ENCODE peak calls at places on chromosomes 11 and 22, in eight cellular contexts. C is A549, I is OCI-LY7, M is right atrium auricular region, E is PC-3, Y is sigmoid colon, P is foreskin fibroblast, S is PC-9. V is an unnamed sample.

GRCh38 chr11:111107501-111107900 is 138.0 kb upstream of the POU2AF2 start:
- DNase-seq in I (no peak), C (no peak), S (no peak), M (no peak), P (no peak), Y (no peak), E (no peak), V (no peak)

GRCh38 chr11:107472966-107473365 is 15.3 kb upstream of the CWF19L2 start:
- DNase-seq in C (no peak), Y (no peak), M (no peak), E (no peak), S (no peak), I (no peak), P (no peak), V (no peak)

GRCh38 chr11:27420722-27421572 is 51.6 kb downstream of the LGR4 start:
- DNase-seq in I (no peak), P (no peak), E (no peak), Y (no peak), S (no peak), C (no peak), M (no peak), V (no peak)

GRCh38 chr11:32891657-32892354 is 805 bp upstream of the QSER1 start:
- DNase-seq in P (no peak), Y (no peak), C (no peak), E (peak), I (no peak), S (no peak), M (no peak), V (no peak)

GRCh38 chr22:46734830-46735453 is 3.1 kb downstream of the CERK start:
- DNase-seq in C (no peak), Y (no peak), E (no peak), M (no peak), P (peak), S (no peak), I (peak), V (no peak)

GRCh38 chr11:71284525-71285092 is 32.2 kb upstream of the SHANK2 start:
- DNase-seq in S (peak), M (no peak), I (no peak), C (no peak), E (peak), P (no peak), Y (peak), V (no peak)

GRCh38 chr11:17741487-17741886 is 6.9 kb downstream of the KCNC1 start:
- DNase-seq in P (no peak), S (no peak), E (no peak), M (no peak), Y (peak), C (no peak), I (no peak), V (no peak)

GRCh38 chr22:33476206-33476605 is 418.0 kb upstream of the SYN3 start:
- DNase-seq in P (no peak), S (peak), M (no peak), I (no peak), Y (no peak), E (peak), C (no peak), V (no peak)

GRCh38 chr11:119828819-119829218 is 99.8 kb upstream of the NECTIN1 start:
- DNase-seq in P (no peak), S (no peak), M (no peak), E (no peak), Y (no peak), C (no peak), I (no peak), V (no peak)

GRCh38 chr22:46829140-46829891 is 66.9 kb downstream of the TBC1D22A start:
- DNase-seq in I (no peak), M (no peak), S (peak), Y (no peak), E (peak), P (peak), C (peak), V (peak)

GRCh38 chr11:44178381-44178780 is 82.9 kb downstream of the EXT2 start:
- DNase-seq in Y (no peak), M (no peak), E (no peak), I (no peak), S (no peak), P (peak), C (no peak), V (peak)

GRCh38 chr22:46008836-46009596 is 32.1 kb upstream of the WNT7B start:
- DNase-seq in E (no peak), I (no peak), Y (peak), P (no peak), M (no peak), C (no peak), S (no peak), V (no peak)

GRCh38 chr11:23226331-23226909 is 366.1 kb upstream of the CCDC179 start:
- DNase-seq in S (no peak), E (no peak), Y (no peak), C (no peak), I (no peak), P (peak), M (no peak), V (peak)

DNA sequence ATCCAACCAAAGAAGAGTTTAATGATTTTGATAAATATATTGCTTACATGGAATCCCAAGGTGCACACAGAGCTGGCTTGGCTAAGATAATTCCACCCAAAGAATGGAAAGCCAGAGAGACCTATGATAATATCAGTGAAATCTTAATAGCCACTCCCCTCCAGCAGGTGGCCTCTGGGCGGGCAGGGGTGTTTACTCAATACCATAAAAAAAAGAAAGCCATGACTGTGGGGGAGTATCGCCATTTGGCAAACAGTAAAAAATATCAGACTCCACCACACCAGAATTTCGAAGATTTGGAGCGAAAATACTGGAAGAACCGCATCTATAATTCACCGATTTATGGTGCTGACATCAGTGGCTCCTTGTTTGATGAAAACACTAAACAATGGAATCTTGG is 23.9 kb downstream of the KDM4D start:
- DNase-seq in P (no peak), E (peak), M (no peak), I (no peak), S (no peak), Y (no peak), C (no peak), V (no peak)
- TF ChIP-seq CTCF in P (no peak), E (peak), M (no peak), I (peak), S (peak), Y (no peak), C (no peak), V (no peak)

GRCh38 chr11:12087075-12087775 is 23.2 kb upstream of the MICAL2 start:
- DNase-seq in Y (no peak), E (peak), P (peak), M (no peak), I (no peak), S (peak), C (peak), V (peak)
- H3K4me3 ChIP-seq in Y (no peak), E (peak), P (peak), M (no peak), I (no peak), S (peak), C (peak), V (peak)

GRCh38 chr22:29988719-29989118 is 91.5 kb upstream of the HORMAD2 start:
- DNase-seq in M (no peak), E (no peak), P (peak), I (no peak), S (no peak), C (no peak), Y (no peak), V (no peak)
- TF ChIP-seq CTCF in M (no peak), E (no peak), P (no peak), I (no peak), S (no peak), C (no peak), Y (no peak), V (no peak)

GRCh38 chr11:2298795-2299747 is 2.6 kb downstream of the C11orf21 start:
- DNase-seq in C (peak), S (peak), I (no peak), M (peak), P (no peak), E (peak), Y (no peak), V (no peak)
- H3K4me3 ChIP-seq in C (no peak), S (no peak), I (no peak), M (no peak), P (no peak), E (no peak), Y (no peak), V (no peak)

GRCh38 chr11:35058318-35058717 is 80.7 kb upstream of the CD44 start:
- DNase-seq in P (no peak), C (no peak), S (no peak), Y (no peak), I (no peak), E (no peak), M (no peak), V (peak)

GRCh38 chr11:35061516-35062440 is 77.2 kb upstream of the CD44 start:
- DNase-seq in P (no peak), I (no peak), M (no peak), S (no peak), C (peak), E (peak), Y (no peak), V (no peak)

GRCh38 chr11:35050596-35050995 is 88.4 kb upstream of the CD44 start:
- DNase-seq in Y (no peak), C (no peak), E (no peak), P (no peak), S (no peak), I (no peak), M (no peak), V (no peak)

GRCh38 chr11:35059040-35059439 is 79.9 kb upstream of the CD44 start:
- DNase-seq in M (no peak), C (no peak), P (no peak), E (no peak), I (peak), Y (no peak), S (no peak), V (no peak)

DNA sequence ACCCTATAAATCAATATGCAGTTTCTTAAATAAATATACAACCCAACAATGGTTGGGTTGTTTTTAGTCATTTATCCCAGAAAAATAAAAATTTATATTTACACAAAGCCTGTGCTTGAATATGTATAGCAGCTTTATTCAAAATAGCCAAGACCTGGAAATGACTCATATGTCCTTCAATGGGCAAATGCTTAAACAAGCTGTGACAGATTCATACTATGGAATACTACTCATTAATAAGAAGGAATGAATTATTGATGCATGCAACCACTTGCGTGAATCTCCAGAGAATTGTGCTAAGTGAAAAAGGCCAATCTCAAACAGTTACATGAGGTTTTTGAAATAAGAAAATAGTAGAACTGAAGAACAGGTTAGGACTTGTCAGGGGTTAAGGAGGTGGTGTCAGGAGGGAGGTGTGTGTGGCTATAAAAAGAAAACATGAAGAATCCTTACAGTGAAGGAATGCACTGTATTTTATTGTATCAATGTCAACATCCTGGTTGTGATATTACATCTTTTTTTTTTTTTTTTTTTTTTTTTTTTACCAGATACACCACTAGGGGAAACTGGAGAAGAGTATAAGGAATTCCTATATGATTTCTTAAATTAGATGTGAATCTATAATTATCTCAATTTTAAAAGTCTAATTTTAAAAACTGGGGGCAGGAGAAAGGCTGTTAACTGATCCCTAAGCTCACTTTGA is 82.4 kb upstream of the CD44 start:
- DNase-seq in S (no peak), M (no peak), P (no peak), E (peak), Y (no peak), C (no peak), I (no peak), V (no peak)
- TF ChIP-seq CTCF in S (no peak), M (no peak), P (no peak), E (no peak), Y (no peak), C (no peak), I (no peak), V (no peak)

DNA sequence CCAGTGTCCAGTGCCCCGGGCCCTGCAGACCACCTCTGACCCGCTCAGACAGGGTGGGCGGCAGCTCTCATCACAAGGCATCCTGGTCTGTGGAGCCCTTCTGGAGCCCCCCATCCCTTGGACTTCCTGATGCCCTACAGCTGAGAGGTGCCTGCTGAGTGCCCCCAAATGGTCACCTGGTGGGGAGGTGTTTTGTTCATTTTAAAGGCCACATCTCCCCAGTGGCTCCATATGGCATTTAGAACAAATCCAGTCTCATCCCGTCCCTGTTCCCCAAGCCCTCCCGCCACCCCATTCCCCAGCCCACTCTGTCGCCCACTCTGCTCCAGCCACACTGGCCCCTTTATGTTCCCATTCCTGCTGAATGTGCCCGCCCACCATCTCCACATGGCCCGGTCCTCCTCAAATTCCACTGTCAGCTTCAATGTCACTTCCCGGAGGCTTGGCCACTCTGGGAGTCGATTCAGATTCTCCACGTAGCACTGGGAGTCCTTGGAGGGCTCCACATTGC is 32.8 kb downstream of the OSBPL5 start:
- DNase-seq in E (no peak), I (no peak), C (no peak), S (no peak), M (no peak), Y (peak), P (no peak), V (no peak)
- H3K4me3 ChIP-seq in E (no peak), I (no peak), C (no peak), S (no peak), M (no peak), Y (no peak), P (no peak), V (no peak)

GRCh38 chr11:90908074-90908473 is 685.2 kb upstream of the CHORDC1 start:
- DNase-seq in C (peak), S (no peak), M (no peak), P (no peak), Y (no peak), I (no peak), E (peak), V (peak)
- TF ChIP-seq CTCF in C (peak), S (peak), M (peak), P (no peak), Y (no peak), I (no peak), E (peak), V (peak)

GRCh38 chr22:23481369-23481768 is 98.7 kb downstream of the IGLL1 start:
- DNase-seq in P (no peak), E (no peak), Y (no peak), S (no peak), M (no peak), I (no peak), C (no peak), V (no peak)

GRCh38 chr22:23478175-23478574 is 101.9 kb downstream of the IGLL1 start:
- DNase-seq in Y (no peak), E (peak), S (no peak), M (no peak), P (no peak), C (no peak), I (peak), V (no peak)
- H3K4me3 ChIP-seq in Y (no peak), E (no peak), S (no peak), M (no peak), P (no peak), C (no peak), I (no peak), V (no peak)

GRCh38 chr22:25702046-25702445 is 39.9 kb upstream of the MYO18B start:
- DNase-seq in E (peak), Y (no peak), C (no peak), S (no peak), I (peak), M (no peak), P (peak), V (peak)
- TF ChIP-seq CTCF in E (peak), Y (peak), C (peak), S (peak), I (peak), M (peak), P (no peak), V (peak)

GRCh38 chr11:12088531-12088930 is 21.9 kb upstream of the MICAL2 start:
- DNase-seq in C (no peak), E (no peak), M (no peak), I (no peak), Y (no peak), P (no peak), S (no peak), V (no peak)

GRCh38 chr11:12088047-12088481 is 22.3 kb upstream of the MICAL2 start:
- DNase-seq in Y (peak), P (peak), M (peak), I (no peak), E (peak), C (peak), S (peak), V (peak)

GRCh38 chr11:12084191-12084717 is 26.1 kb upstream of the MICAL2 start:
- DNase-seq in I (no peak), P (no peak), E (no peak), Y (no peak), S (no peak), M (no peak), C (no peak), V (no peak)

GRCh38 chr11:12085371-12086251 is 24.8 kb upstream of the MICAL2 start:
- DNase-seq in P (no peak), Y (no peak), M (no peak), S (no peak), E (no peak), C (peak), I (no peak), V (no peak)

GRCh38 chr11:12086271-12087074 is 23.9 kb upstream of the MICAL2 start:
- DNase-seq in Y (peak), I (no peak), P (peak), E (peak), C (peak), M (peak), S (peak), V (peak)
- H3K4me3 ChIP-seq in Y (no peak), I (no peak), P (peak), E (peak), C (peak), M (no peak), S (peak), V (peak)

V was measured in astrocyte of the spinal cord.